ENCODE peak calls at places on chromosome 14, in four cellular contexts. Y is ELR, L is NCI-H1105 treated with DMSO at 0.1 percent for 48 hours, I is AG08396. C is an unnamed sample.

GRCh38 chr14:89926709-89927108 is 27.8 kb downstream of the EFCAB11 start:
- DNase-seq in Y (peak), L (no peak), I (no peak), C (no peak)

GRCh38 chr14:77580964-77581505 is 35.4 kb downstream of the SPTLC2 start:
- DNase-seq in Y (peak), L (peak), I (no peak), C (no peak)

GRCh38 chr14:101227611-101228594 is 324.4 kb upstream of the RTL1 start:
- DNase-seq in Y (no peak), L (no peak), I (no peak), C (no peak)

GRCh38 chr14:76644875-76645518 is 116.3 kb upstream of the VASH1 start:
- DNase-seq in Y (peak), L (peak), I (peak), C (no peak)

GRCh38 chr14:101635238-101636080 is 74.2 kb downstream of the DIO3 start:
- DNase-seq in Y (no peak), L (no peak), I (no peak), C (no peak)

GRCh38 chr14:59117754-59118153 is 70.7 kb upstream of the DAAM1 start:
- DNase-seq in Y (no peak), L (no peak), I (no peak), C (no peak)

GRCh38 chr14:70785556-70785955 is 23.8 kb downstream of the MAP3K9 start:
- DNase-seq in Y (peak), L (no peak), I (no peak), C (no peak)

GRCh38 chr14:96083667-96084320 is 44.6 kb downstream of the C14orf132 start:
- DNase-seq in Y (peak), L (peak), I (no peak), C (no peak)

GRCh38 chr14:100547633-100548294 is 39.5 kb downstream of the BEGAIN start:
- DNase-seq in Y (peak), L (no peak), I (peak), C (no peak)

GRCh38 chr14:104094709-104095425 is 9.4 kb downstream of the ASPG start:
- DNase-seq in Y (peak), L (peak), I (peak), C (no peak)

GRCh38 chr14:39372656-39373055 is 59.6 kb downstream of the FBXO33 start:
- DNase-seq in Y (peak), L (no peak), I (no peak), C (no peak)

GRCh38 chr14:98605043-98605442 is 667.0 kb downstream of the BCL11B start:
- DNase-seq in Y (no peak), L (no peak), I (no peak), C (no peak)

GRCh38 chr14:48943913-48944312 is 642.3 kb downstream of the RPS29 start:
- DNase-seq in Y (no peak), L (no peak), I (no peak), C (no peak)

GRCh38 chr14:29233188-29233587 is 466.6 kb downstream of the FOXG1 start:
- DNase-seq in Y (no peak), L (no peak), I (no peak), C (no peak)

GRCh38 chr14:23114669-23115491 is 4.2 kb downstream of the CEBPE start:
- DNase-seq in Y (peak), L (no peak), I (peak), C (no peak)

GRCh38 chr14:105830171-105830570 is 303.8 kb downstream of the TMEM121 start:
- DNase-seq in Y (no peak), L (no peak), I (no peak), C (no peak)

GRCh38 chr14:38808734-38809455 is 294.1 kb downstream of the SEC23A start:
- DNase-seq in Y (no peak), L (no peak), I (no peak), C (no peak)

GRCh38 chr14:68723808-68724268 is 69.0 kb downstream of the ZFP36L1 start:
- DNase-seq in Y (no peak), L (no peak), I (no peak), C (no peak)

GRCh38 chr14:90454041-90455000 is 57.5 kb downstream of the CALM1 start:
- DNase-seq in Y (peak), L (no peak), I (peak), C (peak)

GRCh38 chr14:34843011-34843554 is 32.1 kb downstream of the BAZ1A start:
- DNase-seq in Y (peak), L (peak), I (peak), C (peak)

GRCh38 chr14:72810201-72810600 is 83.7 kb downstream of the DPF3 start:
- DNase-seq in Y (no peak), L (no peak), I (no peak), C (no peak)

GRCh38 chr14:99524804-99525698 is 43.8 kb downstream of the CCNK start:
- DNase-seq in Y (peak), L (no peak), I (peak), C (no peak)

GRCh38 chr14:33943081-33943480 is 7.8 kb downstream of the EGLN3 start:
- DNase-seq in Y (no peak), L (peak), I (no peak), C (no peak)

GRCh38 chr14:67485501-67486095 is 2.9 kb downstream of the TMEM229B start:
- DNase-seq in Y (no peak), L (no peak), I (no peak), C (no peak)

GRCh38 chr14:89575386-89576061 is 158.5 kb upstream of the FOXN3 start:
- DNase-seq in Y (no peak), L (no peak), I (no peak), C (no peak)

GRCh38 chr14:77485901-77486678 is 12.5 kb downstream of the ISM2 start:
- DNase-seq in Y (peak), L (peak), I (peak), C (no peak)

GRCh38 chr14:22266141-22266442 is 322.9 kb downstream of the DAD1 start:
- DNase-seq in Y (no peak), L (no peak), I (no peak), C (no peak)

GRCh38 chr14:56933446-56933845 is 123.2 kb upstream of the OTX2 start:
- DNase-seq in Y (no peak), L (no peak), I (no peak), C (no peak)

GRCh38 chr14:94805726-94806288 is 35.9 kb upstream of the GSC start:
- DNase-seq in Y (no peak), L (no peak), I (no peak), C (no peak)

GRCh38 chr14:91899213-91899612 is 31.9 kb upstream of the TC2N start:
- DNase-seq in Y (no peak), L (no peak), I (no peak), C (no peak)

GRCh38 chr14:38186217-38186616 is 21.5 kb upstream of the SSTR1 start:
- DNase-seq in Y (no peak), L (no peak), I (no peak), C (no peak)

GRCh38 chr14:91361236-91361811 is 56.3 kb downstream of the CCDC88C start:
- DNase-seq in Y (no peak), L (no peak), I (no peak), C (no peak)

GRCh38 chr14:99242238-99242637 is 29.8 kb downstream of the BCL11B start:
- DNase-seq in Y (no peak), L (no peak), I (no peak), C (no peak)

GRCh38 chr14:72045271-72045670 is 113.0 kb downstream of the RGS6 start:
- DNase-seq in Y (no peak), L (no peak), I (no peak), C (no peak)

GRCh38 chr14:91890291-91890749 is 23.0 kb upstream of the TC2N start:
- DNase-seq in Y (no peak), L (no peak), I (no peak), C (peak)

GRCh38 chr14:91149462-91149861 is 35.6 kb downstream of the DGLUCY start:
- DNase-seq in Y (peak), L (no peak), I (peak), C (no peak)

GRCh38 chr14:50658203-50658602 is 9.9 kb downstream of the SAV1 start:
- DNase-seq in Y (peak), L (no peak), I (no peak), C (no peak)

GRCh38 chr14:95045836-95046430 is 111.4 kb downstream of the DICER1 start:
- DNase-seq in Y (no peak), L (no peak), I (no peak), C (no peak)

GRCh38 chr14:101066826-101067508 is 163.4 kb upstream of the RTL1 start:
- DNase-seq in Y (no peak), L (no peak), I (no peak), C (no peak)

C was measured in nucleus accumbens.